ENCODE peak calls at places on chromosomes 13 and 19, in five cellular contexts. Y is CD4-positive, CD25-positive, alpha-beta regulatory T cell; R is adrenal gland; G is pancreas; O is brain pericyte. W is an unnamed sample.

GRCh38 chr13:50389726-50390125 is 374.5 kb downstream of the KCNRG start:
- DNase-seq in Y (no peak), R (no peak), G (no peak), O (no peak), W (no peak)

GRCh38 chr19:34066007-34066656 is 106.2 kb upstream of the LSM14A start:
- DNase-seq in Y (no peak), R (no peak), G (no peak), O (no peak), W (no peak)

GRCh38 chr13:21686761-21687391 is 16.0 kb downstream of the FGF9 start:
- DNase-seq in Y (no peak), R (no peak), G (no peak), O (no peak), W (no peak)

GRCh38 chr19:952680-953500 is 27.1 kb downstream of the ARID3A start:
- DNase-seq in Y (no peak), R (no peak), G (no peak), O (no peak), W (no peak)

GRCh38 chr19:40057166-40057565 is 1.1 kb upstream of the ZNF780B start:
- DNase-seq in Y (no peak), R (no peak), G (no peak), O (no peak), W (no peak)

GRCh38 chr19:50513746-50514345 is at the start of gene ASPDH:
- DNase-seq in Y (no peak), R (no peak), G (no peak), O (no peak), W (no peak)

GRCh38 chr13:105090244-105090643 is 1445.2 kb downstream of the EFNB2 start:
- DNase-seq in Y (no peak), R (no peak), G (no peak), O (no peak), W (no peak)

GRCh38 chr19:28028881-28029280 is 1184.1 kb downstream of the UQCRFS1 start:
- DNase-seq in Y (no peak), R (peak; percentile 28), G (no peak), O (no peak), W (no peak)

GRCh38 chr13:106100261-106100919 is 435.1 kb downstream of the EFNB2 start:
- DNase-seq in Y (no peak), R (no peak), G (no peak), O (no peak), W (no peak)

GRCh38 chr19:16315825-16316505 is 8.7 kb upstream of the KLF2 start:
- DNase-seq in Y (no peak), R (peak; percentile 75), G (no peak), O (peak; percentile 76), W (peak; percentile 84)

GRCh38 chr13:79533781-79534400 is 52.9 kb downstream of the NDFIP2 start:
- DNase-seq in Y (no peak), R (no peak), G (no peak), O (no peak), W (no peak)

GRCh38 chr13:98785405-98785804 is 32.9 kb upstream of the SLC15A1 start:
- DNase-seq in Y (no peak), R (no peak), G (no peak), O (no peak), W (no peak)

W was measured in ovary.